ENCODE peak calls at places on chromosomes 6 and 20, in four cellular contexts. C, N, I and D are unnamed samples.

GRCh38 chr20:38106461-38106860 is 58.6 kb downstream of the TGM2 start:
- DNase-seq in C (no peak), N (no peak), I (no peak), D (no peak)

GRCh38 chr6:106476326-106477105 is 116.0 kb downstream of the CRYBG1 start:
- DNase-seq in C (no peak), N (no peak), I (no peak), D (no peak)

GRCh38 chr20:38231786-38232130 is 28.8 kb downstream of the KIAA1755 start:
- DNase-seq in C (no peak), N (no peak), I (no peak), D (no peak)

GRCh38 chr6:46948699-46949098 is 27.0 kb upstream of the ADGRF5 start:
- DNase-seq in C (no peak), N (no peak), I (no peak), D (no peak)

GRCh38 chr6:14206351-14206750 is 88.8 kb downstream of the CD83 start:
- DNase-seq in C (no peak), N (no peak), I (no peak), D (no peak)

GRCh38 chr6:32830017-32830416 is 8.5 kb downstream of the TAP2 start:
- DNase-seq in C (no peak), N (no peak), I (no peak), D (no peak)

GRCh38 chr6:150880336-150880735 is 14.8 kb downstream of the MTHFD1L start:
- DNase-seq in C (no peak), N (no peak), I (no peak), D (no peak)

GRCh38 chr6:108847738-108848115 is 495 bp upstream of the ARMC2 start:
- DNase-seq in C (no peak), N (no peak), I (no peak), D (no peak)

GRCh38 chr6:41405941-41406340 is 70.5 kb downstream of the NCR2 start:
- DNase-seq in C (no peak), N (no peak), I (no peak), D (no peak)

GRCh38 chr6:118784641-118785164 is 109.2 kb upstream of the ASF1A start:
- DNase-seq in C (no peak), N (no peak), I (no peak), D (peak; percentile 6)

GRCh38 chr6:106620931-106621672 is 8.2 kb downstream of the RTN4IP1 start:
- DNase-seq in C (no peak), N (no peak), I (no peak), D (no peak)

GRCh38 chr6:158648682-158649131 is 1.1 kb upstream of the SYTL3 start:
- DNase-seq in C (no peak), N (peak; percentile 83), I (no peak), D (no peak)

GRCh38 chr20:50188287-50188688 is 2.3 kb upstream of the CEBPB start:
- DNase-seq in C (no peak), N (no peak), I (no peak), D (no peak)

GRCh38 chr20:2137552-2138201 is 36.0 kb downstream of the STK35 start:
- DNase-seq in C (no peak), N (no peak), I (no peak), D (no peak)

GRCh38 chr6:106509420-106510089 is 119.7 kb downstream of the RTN4IP1 start:
- DNase-seq in C (no peak), N (no peak), I (no peak), D (no peak)

GRCh38 chr6:113103618-113104390 is 753.3 kb upstream of the MARCKS start:
- DNase-seq in C (no peak), N (no peak), I (no peak), D (no peak)

GRCh38 chr20:32449057-32449889 is 91.1 kb downstream of the ASXL1 start:
- DNase-seq in C (no peak), N (no peak), I (no peak), D (no peak)

GRCh38 chr6:82088978-82089855 is 158.3 kb downstream of the IBTK start:
- DNase-seq in C (no peak), N (no peak), I (no peak), D (no peak)

GRCh38 chr6:42417641-42418112 is 34.0 kb downstream of the TRERF1 start:
- DNase-seq in C (no peak), N (no peak), I (peak; percentile 52), D (no peak)

GRCh38 chr6:109623288-109623687 is 67.7 kb downstream of the AK9 start:
- DNase-seq in C (no peak), N (no peak), I (no peak), D (no peak)

GRCh38 chr6:99522531-99522930 is 7.3 kb upstream of the USP45 start:
- DNase-seq in C (no peak), N (no peak), I (no peak), D (no peak)

GRCh38 chr6:99145738-99146137 is 198.0 kb upstream of the FBXL4 start:
- DNase-seq in C (no peak), N (no peak), I (no peak), D (no peak)

GRCh38 chr6:156449128-156449527 is 328.1 kb upstream of the ARID1B start:
- DNase-seq in C (no peak), N (no peak), I (no peak), D (no peak)

GRCh38 chr6:118735320-118735719 is 83.9 kb upstream of the CEP85L start:
- DNase-seq in C (peak; percentile 18), N (no peak), I (no peak), D (no peak)

GRCh38 chr6:169165031-169165430 is 88.6 kb downstream of the THBS2 start:
- DNase-seq in C (no peak), N (no peak), I (no peak), D (no peak)